ENCODE peak calls at places on chromosome 16, in six cellular contexts. L is ELR; N is fibroblast of lung; C is NCI-H460; T is posterior cingulate gyrus; O is activated CD8-positive, alpha-beta memory T cell treated with anti-CD3 and anti-CD28 coated beads for 24 hours. K is an unnamed sample.

GRCh38 chr16:71526111-71526998 is at the start of gene CHST4:
- DNase-seq in L (peak), O (no peak), N (peak), C (peak), T (no peak), K (peak)

GRCh38 chr16:4914528-4915225 is 22.3 kb downstream of the PPL start:
- DNase-seq in O (no peak), L (no peak), N (no peak), T (no peak), C (no peak), K (no peak)

GRCh38 chr16:66849543-66849942 is 5.3 kb downstream of the CA7 start:
- DNase-seq in C (no peak), L (no peak), T (no peak), O (no peak), N (no peak), K (no peak)

GRCh38 chr16:16033208-16033717 is 83.8 kb downstream of the ABCC1 start:
- DNase-seq in N (no peak), C (no peak), L (no peak), O (no peak), T (no peak), K (no peak)

GRCh38 chr16:82801361-82801760 is 174.6 kb downstream of the CDH13 start:
- DNase-seq in T (no peak), N (no peak), C (no peak), O (no peak), L (peak), K (no peak)

GRCh38 chr16:84501077-84501735 is 3.3 kb downstream of the MEAK7 start:
- DNase-seq in C (peak), N (no peak), O (no peak), L (peak), T (no peak), K (peak)

GRCh38 chr16:12092347-12092882 is 115.9 kb downstream of the SNX29 start:
- DNase-seq in C (no peak), N (peak), T (no peak), O (no peak), L (peak), K (peak)

GRCh38 chr16:58026139-58026704 is 668 bp downstream of the MMP15 start:
- DNase-seq in O (peak), L (peak), N (peak), T (no peak), C (peak), K (peak)

GRCh38 chr16:88716201-88716600 is 9.9 kb downstream of the CTU2 start:
- DNase-seq in O (no peak), T (no peak), N (no peak), L (no peak), C (no peak), K (no peak)

GRCh38 chr16:67641779-67642708 is 2.9 kb upstream of the CARMIL2 start:
- DNase-seq in O (peak), L (no peak), T (peak), N (peak), C (no peak), K (no peak)

GRCh38 chr16:69169607-69170352 is 17.2 kb upstream of the SNTB2 start:
- DNase-seq in C (no peak), N (no peak), L (no peak), T (no peak), O (no peak), K (no peak)

GRCh38 chr16:90020260-90020837 is 1.1 kb upstream of the DBNDD1 start:
- DNase-seq in O (no peak), L (peak), T (no peak), N (no peak), C (no peak), K (peak)

GRCh38 chr16:6446370-6446769 is 886.3 kb upstream of the RBFOX1 start:
- DNase-seq in O (no peak), T (no peak), N (no peak), L (no peak), C (no peak), K (no peak)

GRCh38 chr16:22848451-22848850 is 34.5 kb downstream of the HS3ST2 start:
- DNase-seq in T (no peak), L (no peak), O (no peak), N (no peak), C (no peak), K (no peak)

GRCh38 chr16:49019081-49019633 is 262.5 kb downstream of the CBLN1 start:
- DNase-seq in O (no peak), T (no peak), C (peak), N (peak), L (peak), K (peak)

GRCh38 chr16:598823-599739 is 9.2 kb downstream of the RAB40C start:
- DNase-seq in C (no peak), O (no peak), L (no peak), T (no peak), N (no peak), K (no peak)

GRCh38 chr16:53085539-53086450 is 31.0 kb downstream of the CHD9 start:
- DNase-seq in L (no peak), O (no peak), N (peak), T (no peak), C (no peak), K (no peak)

GRCh38 chr16:85129846-85130706 is 17.8 kb upstream of the CIBAR2 start:
- DNase-seq in O (no peak), N (peak), C (no peak), L (no peak), T (no peak), K (no peak)

GRCh38 chr16:68200120-68200783 is 35.7 kb downstream of the ESRP2 start:
- DNase-seq in T (no peak), C (peak), N (peak), O (no peak), L (peak), K (peak)

GRCh38 chr16:12763517-12763916 is 40.2 kb downstream of the CPPED1 start:
- DNase-seq in N (no peak), C (no peak), T (no peak), L (no peak), O (no peak), K (no peak)

GRCh38 chr16:57736419-57737281 is 1.1 kb downstream of the KATNB1 start:
- DNase-seq in C (peak), T (no peak), O (peak), N (peak), L (peak), K (peak)

GRCh38 chr16:88282221-88283041 is 100.3 kb upstream of the ZNF469 start:
- DNase-seq in T (no peak), C (no peak), O (no peak), N (peak), L (no peak), K (no peak)

GRCh38 chr16:84699712-84700517 is at the start of gene USP10:
- DNase-seq in L (peak), N (peak), T (peak), O (peak), C (peak), K (peak)